ENCODE peak calls at places on chromosomes 4 and X, in four cellular contexts. C, V, E and L are unnamed samples. For H3K4me1, the result is how much of the 10 kb centered on the place peaks cover.

GRCh38 chrX:20135956-20136355 is 5.7 kb downstream of the EIF1AX start:
- DNase-seq in V (no peak), C (no peak), E (no peak), L (no peak)

GRCh38 chrX:139738581-139738980 is 30.6 kb upstream of the MCF2 start:
- DNase-seq in V (no peak), C (no peak), E (no peak), L (no peak)

GRCh38 chrX:48897157-48897620 is 379 bp downstream of the TIMM17B start:
- DNase-seq in E (peak), V (peak), C (peak), L (peak)

GRCh38 chrX:49878128-49878833 is 1.0 kb upstream of the USP27X start:
- DNase-seq in V (peak), E (no peak), C (no peak), L (no peak)

GRCh38 chr4:26076000-26076587 is 162.1 kb downstream of the SMIM20 start:
- DNase-seq in E (no peak), C (no peak), V (peak), L (no peak)

GRCh38 chr4:128596115-128596514 is 213.4 kb upstream of the JADE1 start:
- DNase-seq in E (no peak), V (no peak), C (peak), L (no peak)

GRCh38 chrX:101071585-101071984 is 7.1 kb upstream of the TMEM35A start:
- DNase-seq in E (no peak), C (no peak), V (no peak), L (no peak)

GRCh38 chrX:153592966-153593688 is 5.8 kb downstream of the CCNQ start:
- DNase-seq in V (peak), C (no peak), E (no peak), L (no peak)

GRCh38 chr4:183011213-183011907 is 87.7 kb upstream of the WWC2 start:
- DNase-seq in C (no peak), E (no peak), V (no peak), L (no peak)

GRCh38 chr4:106708604-106708876 is 327.6 kb downstream of the DKK2 start:
- DNase-seq in E (no peak), C (no peak), V (no peak), L (no peak)

GRCh38 chr4:161522031-161522430 is 641.8 kb downstream of the FSTL5 start:
- DNase-seq in V (no peak), C (no peak), E (no peak), L (no peak)

GRCh38 chr4:42638993-42639392 is 17.9 kb downstream of the ATP8A1 start:
- DNase-seq in E (no peak), C (no peak), V (no peak), L (no peak)

GRCh38 chrX:1463581-1464281 is 11.0 kb upstream of the ASMTL start:
- DNase-seq in C (no peak), V (no peak), E (no peak), L (peak)

GRCh38 chrX:13482764-13483552 is 86.4 kb upstream of the EGFL6 start:
- DNase-seq in C (no peak), V (no peak), E (no peak), L (peak)

GRCh38 chr4:123651127-123651526 is 254.5 kb downstream of the SPRY1 start:
- DNase-seq in V (no peak), C (no peak), E (no peak), L (no peak)

GRCh38 chr4:43234626-43235025 is 342.1 kb downstream of the GRXCR1 start:
- DNase-seq in E (no peak), C (no peak), V (no peak), L (no peak)

GRCh38 chrX:54447461-54447860 is 7.3 kb downstream of the TSR2 start:
- DNase-seq in V (no peak), C (no peak), E (no peak), L (no peak)

GRCh38 chr4:180333156-180333555 is 1910.0 kb upstream of the TENM3 start:
- DNase-seq in V (no peak), C (no peak), E (no peak), L (no peak)

GRCh38 chr4:17111959-17112659 is 213.7 kb upstream of the LDB2 start:
- DNase-seq in C (no peak), E (no peak), V (no peak), L (no peak)

GRCh38 chr4:84596826-84597225 is 13.9 kb downstream of the CDS1 start:
- DNase-seq in E (no peak), V (no peak), C (no peak), L (no peak)

GRCh38 chrX:77167993-77168392 is 279.2 kb upstream of the FGF16 start:
- DNase-seq in C (no peak), E (no peak), V (no peak), L (no peak)

GRCh38 chr4:145552181-145552822 is 66.9 kb upstream of the MMAA start:
- DNase-seq in C (no peak), E (no peak), V (no peak), L (no peak)

GRCh38 chrX:11261260-11261659 is 32.0 kb upstream of the AMELX start:
- DNase-seq in E (no peak), C (no peak), V (no peak), L (no peak)

GRCh38 chr4:159070742-159071141 is 32.1 kb upstream of the RAPGEF2 start:
- DNase-seq in V (no peak), E (no peak), C (no peak), L (no peak)

GRCh38 chr4:86092684-86093083 is 267.2 kb downstream of the MAPK10 start:
- DNase-seq in C (no peak), V (no peak), E (no peak), L (no peak)

GRCh38 chr4:152643153-152644035 is 36.4 kb downstream of the TMEM154 start:
- DNase-seq in V (no peak), C (no peak), E (no peak), L (peak)
- H3K4me1 ChIP-seq in V (under half), C (under half), E (under half), L (under half)

DNA sequence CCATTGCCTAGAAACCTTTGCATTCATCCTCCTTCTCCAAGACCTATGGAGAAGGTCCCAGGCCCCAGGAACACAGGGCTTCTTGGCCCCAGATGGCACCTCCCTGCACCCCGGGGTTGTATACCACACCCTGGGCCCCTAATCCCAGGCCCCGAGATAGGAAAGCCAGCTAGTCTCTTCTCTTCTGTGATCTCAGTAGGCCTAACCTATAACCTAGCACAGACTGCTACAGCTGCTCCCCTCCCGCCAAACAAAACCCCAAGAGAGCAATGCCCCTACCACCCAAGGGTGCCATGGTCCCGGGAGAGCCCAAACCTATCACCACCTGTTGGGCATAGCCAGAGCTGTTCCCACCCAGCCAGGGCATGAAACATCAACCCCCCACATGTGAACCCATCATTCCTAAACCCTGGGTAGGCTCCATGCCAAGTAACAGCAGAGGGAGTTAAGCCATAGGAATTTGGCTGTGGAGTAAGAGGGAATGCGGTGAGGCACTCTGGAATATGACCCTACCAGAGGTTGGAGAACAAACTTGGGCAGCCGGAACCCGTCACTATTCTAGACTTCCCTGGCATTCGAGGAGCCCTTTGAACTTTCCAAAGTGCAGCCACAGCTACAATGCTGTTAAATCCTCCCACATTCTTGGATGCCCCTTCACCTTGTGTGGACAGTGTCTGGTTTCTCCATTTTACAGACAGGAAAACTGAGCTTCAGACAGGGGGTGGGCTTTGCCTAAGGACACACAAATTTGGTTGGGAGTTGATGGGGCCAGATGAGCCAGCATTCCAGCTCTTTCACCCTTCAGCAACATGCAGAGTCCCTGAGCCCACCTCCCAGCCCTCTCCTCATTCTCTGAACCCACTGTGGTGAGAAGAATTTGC is 10.9 kb upstream of the SASH3 start:
- DNase-seq in E (no peak), V (no peak), C (no peak), L (no peak)
- H3K4me1 ChIP-seq in E (under half), V (under half), C (under half), L (under half)

GRCh38 chrX:129957241-129958099 is 25.0 kb upstream of the BCORL1 start:
- DNase-seq in C (peak), V (peak), E (peak), L (peak)

GRCh38 chrX:129961180-129962083 is 21.0 kb upstream of the BCORL1 start:
- DNase-seq in V (peak), E (no peak), C (peak), L (peak)

GRCh38 chrX:129956765-129957164 is 25.7 kb upstream of the BCORL1 start:
- DNase-seq in C (no peak), E (no peak), V (no peak), L (no peak)

GRCh38 chrX:129958814-129959492 is 23.5 kb upstream of the BCORL1 start:
- DNase-seq in E (no peak), V (no peak), C (no peak), L (no peak)

GRCh38 chrX:129959493-129959832 is 23.0 kb upstream of the BCORL1 start:
- DNase-seq in C (no peak), E (no peak), V (no peak), L (no peak)
- H3K4me1 ChIP-seq in C (under half), E (under half), V (under half), L (under half)

DNA sequence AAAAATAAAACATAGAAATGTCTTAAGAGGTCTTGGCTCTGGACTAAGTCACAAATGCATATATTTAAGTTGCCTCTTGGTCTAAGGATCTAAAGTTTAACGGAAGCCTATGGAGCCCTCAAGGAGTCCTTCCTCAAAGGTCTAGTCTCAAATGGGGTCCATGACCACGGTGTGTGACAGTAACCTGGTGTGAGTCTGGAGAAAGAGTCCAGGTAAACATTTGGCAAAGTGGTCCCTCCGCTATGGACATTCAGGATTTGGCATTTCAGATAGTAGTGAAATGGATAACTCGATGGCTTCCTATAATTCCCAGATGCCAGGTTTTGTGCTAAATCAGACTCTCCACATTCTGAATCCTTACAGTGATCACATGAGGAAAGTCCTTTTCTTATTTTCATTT is 44.2 kb downstream of the RHOH start:
- DNase-seq in V (no peak), E (no peak), C (no peak), L (no peak)
- H3K4me1 ChIP-seq in V (under half), E (under half), C (under half), L (under half)

GRCh38 chr4:87913871-87914270 is 61.6 kb upstream of the SPP1 start:
- DNase-seq in C (no peak), V (no peak), E (no peak), L (no peak)
- H3K4me1 ChIP-seq in C (under half), V (under half), E (under half), L (under half)

GRCh38 chr4:81518762-81519427 is 47.2 kb upstream of the RASGEF1B start:
- DNase-seq in V (no peak), C (no peak), E (no peak), L (no peak)
- H3K4me1 ChIP-seq in V (under half), C (under half), E (under half), L (under half)

GRCh38 chr4:40264995-40265909 is 68.4 kb downstream of the RHOH start:
- DNase-seq in V (no peak), E (no peak), C (peak), L (peak)
- H3K4me1 ChIP-seq in V (under half), E (under half), C (under half), L (under half)

GRCh38 chr4:143377635-143378099 is 41.0 kb downstream of the GAB1 start:
- DNase-seq in V (no peak), C (no peak), E (no peak), L (no peak)

GRCh38 chr4:143375326-143376073 is 38.8 kb downstream of the GAB1 start:
- DNase-seq in C (no peak), E (no peak), V (peak), L (peak)

GRCh38 chr4:143369556-143369955 is 32.9 kb downstream of the GAB1 start:
- DNase-seq in C (no peak), V (no peak), E (no peak), L (no peak)

GRCh38 chr4:143372093-143372915 is 35.6 kb downstream of the GAB1 start:
- DNase-seq in V (no peak), E (no peak), C (no peak), L (no peak)

DNA sequence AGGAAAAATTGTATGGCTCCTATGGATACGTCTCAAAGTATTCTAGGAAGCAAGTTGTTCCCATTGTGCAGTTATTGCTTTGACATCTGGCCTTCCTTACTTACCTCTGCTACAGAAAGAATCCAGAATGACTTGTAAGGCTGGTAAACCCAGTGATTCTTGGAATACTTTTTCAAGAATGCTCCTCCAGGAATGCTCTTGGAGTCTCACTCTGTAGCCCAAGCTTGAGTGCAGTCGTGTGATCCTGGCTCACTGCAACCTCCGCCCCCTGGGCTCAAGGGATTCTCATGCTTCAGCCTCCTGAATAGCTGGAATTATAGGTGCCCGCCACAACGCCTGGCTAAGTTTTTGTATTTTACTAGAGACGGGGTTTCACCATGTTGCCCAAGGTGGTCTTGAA is 38.1 kb downstream of the GAB1 start:
- DNase-seq in C (no peak), V (no peak), E (no peak), L (no peak)
- H3K4me1 ChIP-seq in C (half or more), V (under half), E (under half), L (under half)

DNA sequence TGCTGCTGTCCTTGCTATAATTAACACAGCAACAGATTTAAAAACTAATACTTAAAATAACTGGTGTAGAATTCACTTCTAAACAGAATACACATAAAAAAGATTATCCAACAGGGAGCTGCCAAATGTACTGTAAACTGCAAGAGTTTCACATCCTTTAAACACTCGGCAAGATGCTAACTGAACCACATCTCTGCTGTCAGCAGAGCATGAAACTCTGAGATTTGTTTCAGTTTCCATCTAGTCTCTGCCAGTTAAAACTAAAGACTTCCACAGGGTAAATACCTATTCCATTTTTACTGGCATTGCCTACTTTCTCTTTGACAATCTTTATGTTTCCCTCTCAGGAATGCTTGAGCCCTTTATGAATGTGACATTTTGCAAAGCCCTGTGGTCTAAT is 127.7 kb downstream of the SLC7A11 start:
- DNase-seq in V (no peak), E (no peak), C (no peak), L (no peak)
- H3K4me1 ChIP-seq in V (under half), E (under half), C (under half), L (under half)

DNA sequence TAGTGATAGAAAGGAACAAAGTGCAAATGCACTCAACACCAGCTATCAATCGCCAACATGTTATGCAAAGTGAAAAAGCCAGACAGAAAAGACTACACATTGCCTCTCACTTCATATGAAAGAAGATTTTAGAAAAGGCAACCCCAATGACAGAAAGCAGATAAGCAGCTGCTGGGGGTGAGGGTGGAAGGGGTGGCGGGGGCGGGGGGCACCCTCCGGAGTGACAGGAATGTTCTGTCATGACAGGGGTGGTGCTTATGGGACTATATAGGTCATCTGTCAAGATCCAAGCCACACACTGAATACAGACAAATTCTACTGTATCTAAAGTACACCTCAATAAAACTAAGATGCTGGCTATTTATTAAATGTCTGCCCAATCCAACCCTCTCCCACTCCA is 10.7 kb downstream of the WDR1 start:
- DNase-seq in V (no peak), E (no peak), C (no peak), L (no peak)
- H3K4me1 ChIP-seq in V (under half), E (under half), C (half or more), L (half or more)